ENCODE peak calls at places on chromosomes 12 and 14, in four cellular contexts. I is A549; S is CD8-positive, alpha-beta T cell; A is mammary epithelial cell. Y is an unnamed sample.

GRCh38 chr12:106758349-106758951 is 16.0 kb upstream of the RIC8B start:
- DNase-seq in I (no peak), S (no peak), A (no peak), Y (no peak)

GRCh38 chr14:40682131-40682913 is 924.4 kb upstream of the LRFN5 start:
- DNase-seq in I (no peak), S (no peak), A (no peak), Y (no peak)

GRCh38 chr12:32365473-32366064 is 33.8 kb upstream of the FGD4 start:
- DNase-seq in I (peak), S (peak), A (peak), Y (peak)

GRCh38 chr12:130818381-130819247 is 20.4 kb downstream of the STX2 start:
- DNase-seq in I (peak), S (peak), A (peak), Y (peak)

GRCh38 chr12:124261885-124262284 is 33.0 kb upstream of the RFLNA start:
- DNase-seq in I (no peak), S (no peak), A (no peak), Y (no peak)

GRCh38 chr12:13144266-13144828 is 40.9 kb upstream of the GSG1 start:
- DNase-seq in I (no peak), S (no peak), A (no peak), Y (no peak)

GRCh38 chr12:19312637-19313036 is 126.7 kb upstream of the AEBP2 start:
- DNase-seq in I (no peak), S (no peak), A (no peak), Y (no peak)

GRCh38 chr14:88168498-88169165 is 154.4 kb downstream of the KCNK10 start:
- DNase-seq in I (peak), S (peak), A (peak), Y (peak)

GRCh38 chr12:15550778-15551177 is 228.5 kb downstream of the PTPRO start:
- DNase-seq in I (no peak), S (no peak), A (no peak), Y (peak)

GRCh38 chr14:64095620-64096019 is 198.6 kb downstream of the ESR2 start:
- DNase-seq in I (no peak), S (no peak), A (peak), Y (no peak)

GRCh38 chr12:94994312-94994711 is 9.2 kb downstream of the NDUFA12 start:
- DNase-seq in I (peak), S (no peak), A (peak), Y (no peak)

GRCh38 chr12:103955811-103956514 is 9.7 kb upstream of the TDG start:
- DNase-seq in I (no peak), S (no peak), A (no peak), Y (no peak)

GRCh38 chr12:54486173-54486867 is 11.2 kb upstream of the NCKAP1L start:
- DNase-seq in I (no peak), S (no peak), A (no peak), Y (no peak)

GRCh38 chr14:34324363-34324795 is 137.7 kb downstream of the SPTSSA start:
- DNase-seq in I (peak), S (no peak), A (peak), Y (peak)

GRCh38 chr12:11714626-11715025 is 65.2 kb downstream of the ETV6 start:
- DNase-seq in I (no peak), S (no peak), A (no peak), Y (no peak)

GRCh38 chr14:56874375-56874774 is 64.1 kb upstream of the OTX2 start:
- DNase-seq in I (peak), S (no peak), A (peak), Y (peak)

GRCh38 chr14:65599375-65599774 is 186.8 kb downstream of the FUT8 start:
- DNase-seq in I (no peak), S (no peak), A (no peak), Y (no peak)

GRCh38 chr14:35553808-35554207 is 19.8 kb downstream of the INSM2 start:
- DNase-seq in I (no peak), S (no peak), A (peak), Y (no peak)

GRCh38 chr12:45611061-45611460 is 118.4 kb upstream of the ARID2 start:
- DNase-seq in I (no peak), S (no peak), A (no peak), Y (no peak)

GRCh38 chr12:12896261-12896660 is 4.9 kb downstream of the GPRC5A start:
- DNase-seq in I (peak), S (no peak), A (peak), Y (no peak)

GRCh38 chr12:107632246-107632645 is 53.4 kb upstream of the PWP1 start:
- DNase-seq in I (no peak), S (no peak), A (no peak), Y (no peak)

GRCh38 chr14:55221186-55221585 is 29.8 kb upstream of the DLGAP5 start:
- DNase-seq in I (no peak), S (no peak), A (peak), Y (no peak)

GRCh38 chr14:22403286-22403685 is 185.7 kb downstream of the DAD1 start:
- DNase-seq in I (no peak), S (no peak), A (no peak), Y (no peak)

GRCh38 chr12:9248435-9248834 is 40.2 kb upstream of the PZP start:
- DNase-seq in I (no peak), S (no peak), A (no peak), Y (no peak)

GRCh38 chr12:111148005-111148404 is 220.9 kb downstream of the PHETA1 start:
- DNase-seq in I (no peak), S (no peak), A (no peak), Y (no peak)

GRCh38 chr14:35229495-35230089 is 62.6 kb upstream of the PSMA6 start:
- DNase-seq in I (no peak), S (no peak), A (no peak), Y (no peak)

GRCh38 chr14:31181271-31181670 is 26.3 kb downstream of the HECTD1 start:
- DNase-seq in I (no peak), S (no peak), A (no peak), Y (no peak)

GRCh38 chr12:50240792-50241114 is 42.6 kb downstream of the LIMA1 start:
- DNase-seq in I (no peak), S (no peak), A (no peak), Y (no peak)

GRCh38 chr14:99672506-99673327 is 11.4 kb upstream of the CYP46A1 start:
- DNase-seq in I (no peak), S (no peak), A (no peak), Y (no peak)

GRCh38 chr14:90625445-90625844 is 190.8 kb downstream of the TTC7B start:
- DNase-seq in I (no peak), S (no peak), A (no peak), Y (no peak)

GRCh38 chr12:127194176-127194575 is 1072.8 kb upstream of the TMEM132C start:
- DNase-seq in I (no peak), S (no peak), A (no peak), Y (no peak)

GRCh38 chr14:51463461-51463860 is 188.2 kb upstream of the FRMD6 start:
- DNase-seq in I (no peak), S (no peak), A (no peak), Y (no peak)

GRCh38 chr14:59564356-59564755 is 12.3 kb downstream of the CCDC175 start:
- DNase-seq in I (no peak), S (no peak), A (no peak), Y (no peak)

GRCh38 chr14:100586520-100587247 is 533 bp downstream of the BEGAIN start:
- DNase-seq in I (peak), S (no peak), A (peak), Y (peak)

GRCh38 chr14:91606851-91607250 is 96.7 kb upstream of the PPP4R3A start:
- DNase-seq in I (no peak), S (no peak), A (peak), Y (no peak)

GRCh38 chr12:109951136-109951535 is 45.0 kb downstream of the GIT2 start:
- DNase-seq in I (no peak), S (no peak), A (peak), Y (no peak)

GRCh38 chr14:22598896-22599244 is 770 bp downstream of the ABHD4 start:
- DNase-seq in I (peak), S (peak), A (peak), Y (peak)

GRCh38 chr14:94483729-94484275 is 7.8 kb upstream of the SERPINA9 start:
- DNase-seq in I (no peak), S (no peak), A (peak), Y (no peak)

DNA sequence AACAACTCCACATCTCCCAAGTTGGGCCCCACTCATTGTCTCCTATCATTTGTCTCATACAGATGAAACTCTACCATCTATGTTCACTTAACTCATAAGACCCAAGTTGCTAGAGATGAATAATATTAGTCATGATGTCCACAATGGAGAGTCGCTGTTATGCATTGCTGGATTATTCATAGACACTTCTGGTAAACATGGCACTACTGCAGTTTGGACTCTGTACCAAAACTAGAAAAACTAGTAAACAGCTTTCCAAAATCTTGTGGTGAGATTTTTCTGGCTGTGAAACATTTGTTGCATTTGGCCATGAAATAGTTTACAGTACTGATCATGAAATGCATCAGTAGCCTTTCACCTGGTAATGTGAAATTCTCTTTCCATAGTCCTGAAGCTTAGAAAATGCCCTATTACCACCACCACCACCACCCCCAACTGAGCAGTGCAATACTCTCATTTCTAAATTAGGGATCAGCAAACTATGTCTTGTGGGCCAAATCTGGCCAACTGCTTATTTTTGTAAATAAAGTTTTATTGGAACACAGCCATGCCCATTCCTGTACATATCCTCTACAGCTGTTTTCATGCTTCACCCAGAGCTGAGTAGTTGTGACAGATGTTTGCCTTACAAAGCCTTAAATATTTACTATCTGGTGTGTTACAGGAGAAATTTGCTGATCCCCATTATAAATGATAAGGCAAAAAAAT is 236.5 kb downstream of the DPF3 start:
- DNase-seq in I (no peak), S (no peak), A (no peak), Y (no peak)
- H3K27ac ChIP-seq in I (no peak), S (no peak), A (no peak), Y (no peak)

GRCh38 chr14:68814376-68815287 is 21.8 kb upstream of the ZFP36L1 start:
- DNase-seq in I (peak), S (peak), A (peak), Y (peak)
- H3K4me3 ChIP-seq in I (peak), S (peak), A (no peak), Y (no peak)

GRCh38 chr14:67456732-67457131 is 31.8 kb downstream of the TMEM229B start:
- DNase-seq in I (no peak), S (no peak), A (no peak), Y (no peak)

GRCh38 chr14:67449096-67449495 is 37.1 kb upstream of the PLEK2 start:
- DNase-seq in I (no peak), S (no peak), A (no peak), Y (no peak)

GRCh38 chr14:67459336-67459735 is 29.2 kb downstream of the TMEM229B start:
- DNase-seq in I (no peak), S (no peak), A (no peak), Y (no peak)

GRCh38 chr14:67457782-67458181 is 30.7 kb downstream of the TMEM229B start:
- DNase-seq in I (no peak), S (no peak), A (no peak), Y (peak)

DNA sequence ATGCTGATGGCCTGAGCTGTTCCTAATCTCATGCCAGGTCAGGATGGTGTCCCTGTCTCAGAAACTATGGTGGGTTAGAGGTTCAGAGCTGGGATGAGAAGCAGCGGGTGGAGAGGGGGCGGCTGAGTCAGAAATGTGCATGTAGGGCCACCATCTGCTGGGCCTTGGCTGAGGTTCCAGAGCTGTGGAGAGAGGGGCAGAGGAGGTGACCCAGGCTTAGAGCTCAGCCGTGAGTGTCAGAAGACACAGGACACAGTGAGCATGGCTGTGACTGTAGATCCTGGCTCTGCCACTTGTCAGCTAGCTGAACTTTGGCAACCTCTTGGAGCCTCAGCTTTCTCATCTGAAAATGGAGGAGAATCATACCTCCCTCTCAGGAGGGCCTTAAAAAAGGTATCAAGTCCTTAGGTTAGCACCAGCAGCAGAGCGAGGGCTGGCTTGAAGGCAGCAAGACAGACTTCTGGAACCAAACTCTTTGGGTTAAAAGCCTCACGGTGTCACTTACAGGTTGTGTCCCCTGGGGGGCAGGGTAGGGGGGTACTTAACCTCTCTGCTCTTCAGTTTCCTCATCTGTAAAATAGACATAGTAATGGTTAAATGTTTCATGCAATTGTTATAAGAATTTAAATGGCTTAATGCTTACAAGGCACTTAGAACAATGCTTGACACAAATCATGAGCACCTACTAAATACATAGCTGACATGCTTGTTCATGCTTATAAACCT is 34.8 kb downstream of the TMEM229B start:
- DNase-seq in I (no peak), S (no peak), A (no peak), Y (no peak)
- TF ChIP-seq CTCF in I (no peak), S (no peak), A (no peak), Y (no peak)

GRCh38 chr14:105385322-105385637 is 13.1 kb upstream of the TEX22 start:
- DNase-seq in I (no peak), S (no peak), A (no peak), Y (no peak)
- H3K27ac ChIP-seq in I (no peak), S (no peak), A (no peak), Y (no peak)

GRCh38 chr14:69780952-69781351 is 14.0 kb downstream of the SRSF5 start:
- DNase-seq in I (no peak), S (no peak), A (no peak), Y (no peak)

GRCh38 chr14:69784942-69785341 is 12.1 kb downstream of the SLC10A1 start:
- DNase-seq in I (no peak), S (no peak), A (no peak), Y (no peak)

GRCh38 chr14:69789118-69789640 is 7.9 kb downstream of the SLC10A1 start:
- DNase-seq in I (no peak), S (no peak), A (peak), Y (no peak)

GRCh38 chr14:69786628-69787027 is 10.4 kb downstream of the SLC10A1 start:
- DNase-seq in I (no peak), S (no peak), A (no peak), Y (no peak)
- H3K4me3 ChIP-seq in I (no peak), S (no peak), A (no peak), Y (no peak)

DNA sequence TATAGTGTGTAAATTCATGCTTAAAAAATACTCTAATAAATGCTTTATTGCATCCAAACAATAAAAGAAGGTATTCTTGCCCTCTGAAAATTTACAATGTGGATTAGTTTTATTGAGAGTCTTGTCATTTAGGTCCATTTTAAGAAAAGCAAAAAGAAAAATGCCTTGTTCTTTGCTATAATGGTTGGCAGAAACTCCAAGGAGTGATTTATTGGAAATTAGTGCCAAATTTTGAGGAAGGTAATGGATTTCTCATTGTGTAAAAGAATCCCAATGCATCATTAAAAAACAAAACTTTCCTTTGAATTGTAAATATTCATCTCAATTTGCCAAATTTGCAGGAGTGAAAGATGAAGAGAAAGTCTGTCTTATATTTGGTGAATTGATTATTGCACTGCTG is 511.6 kb downstream of the TMTC2 start:
- DNase-seq in I (no peak), S (no peak), A (no peak), Y (no peak)
- TF ChIP-seq CTCF in I (no peak), S (no peak), A (no peak), Y (no peak)

DNA sequence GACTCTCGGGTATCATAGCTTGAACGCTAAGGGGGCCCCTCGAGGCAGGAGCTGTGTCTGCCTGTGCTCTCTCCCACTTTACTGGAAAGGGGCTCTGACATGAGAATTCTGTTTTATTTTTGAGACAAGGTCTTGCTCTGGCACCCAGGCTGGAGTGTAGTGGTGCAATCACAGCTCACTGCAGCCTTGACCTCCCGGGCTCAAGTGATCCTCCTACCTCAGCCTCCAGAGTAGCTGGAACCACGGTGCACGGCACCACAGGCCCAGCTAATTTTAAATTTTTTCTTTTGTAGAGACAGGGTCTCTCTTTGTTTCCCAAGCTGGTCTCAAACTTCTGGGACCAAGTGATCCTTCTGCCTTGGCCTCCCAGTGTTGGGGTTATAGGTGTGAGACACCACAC is 77.7 kb downstream of the PAPOLA start:
- DNase-seq in I (no peak), S (no peak), A (no peak), Y (no peak)
- H3K27ac ChIP-seq in I (no peak), S (no peak), A (no peak), Y (no peak)

Y was measured in WERI-Rb-1.